ENCODE peak calls at places on chromosomes 5 and 9, in four cellular contexts. O is aorta; S is kidney epithelial cell; H is naive thymus-derived CD4-positive, alpha-beta T cell. Y is an unnamed sample. For H3K36me3, the result is how much of the 10 kb centered on the place peaks cover.

GRCh38 chr5:478982-479535 is 36.1 kb downstream of the EXOC3 start:
- DNase-seq in O (no peak), S (no peak), H (no peak), Y (no peak)

GRCh38 chr9:110777201-110777842 is 108.7 kb downstream of the MUSK start:
- DNase-seq in H (no peak), S (no peak), O (no peak), Y (no peak)

GRCh38 chr5:65799857-65800256 is 77.9 kb downstream of the NLN start:
- DNase-seq in H (no peak), O (no peak), S (no peak), Y (no peak)

GRCh38 chr5:137488516-137488915 is 10.6 kb downstream of the SPOCK1 start:
- DNase-seq in O (no peak), H (no peak), S (no peak), Y (no peak)

GRCh38 chr9:97534961-97535594 is 33.6 kb downstream of the TMOD1 start:
- DNase-seq in H (no peak), S (no peak), O (no peak), Y (no peak)

GRCh38 chr5:39730011-39730410 is 305.2 kb upstream of the DAB2 start:
- DNase-seq in O (no peak), S (no peak), H (no peak), Y (no peak)

GRCh38 chr5:3325206-3325605 is 270.4 kb upstream of the IRX1 start:
- DNase-seq in H (no peak), S (no peak), O (no peak), Y (no peak)

GRCh38 chr5:127290019-127290945 is at the start of gene MEGF10:
- DNase-seq in S (no peak), H (no peak), O (peak), Y (no peak)

GRCh38 chr9:5305741-5306140 is 1.2 kb upstream of the RLN2 start:
- DNase-seq in O (no peak), H (no peak), S (no peak), Y (no peak)

GRCh38 chr5:134798468-134798867 is 39.9 kb downstream of the DDX46 start:
- DNase-seq in H (no peak), O (no peak), S (no peak), Y (no peak)

GRCh38 chr5:134792287-134792686 is 33.7 kb downstream of the DDX46 start:
- DNase-seq in H (no peak), O (no peak), S (no peak), Y (no peak)

GRCh38 chr5:134794819-134795218 is 36.2 kb downstream of the DDX46 start:
- DNase-seq in O (no peak), S (no peak), H (no peak), Y (no peak)

GRCh38 chr5:134793111-134793510 is 34.5 kb downstream of the DDX46 start:
- DNase-seq in O (no peak), S (no peak), H (no peak), Y (no peak)

DNA sequence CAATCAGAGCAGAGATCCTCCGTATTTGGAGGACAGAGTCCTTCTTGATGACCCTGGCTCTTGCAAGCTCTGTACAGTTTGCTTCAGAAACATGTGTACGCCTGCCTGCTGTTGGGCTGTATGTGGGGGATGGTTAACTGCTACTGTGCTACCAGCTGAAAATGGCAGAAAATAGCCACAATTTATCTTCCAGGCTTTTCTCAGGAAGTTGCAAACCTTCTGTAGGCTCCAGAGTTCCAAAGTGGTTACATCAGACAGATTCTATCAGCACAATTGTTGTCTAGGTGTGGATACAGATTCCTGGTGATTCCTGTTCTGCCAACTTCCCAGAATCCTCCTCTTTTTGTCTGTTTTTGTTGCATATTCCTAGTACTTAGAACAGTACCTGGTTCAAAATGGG is 35.6 kb downstream of the DDX46 start:
- DNase-seq in H (no peak), S (no peak), O (no peak), Y (no peak)
- H3K36me3 ChIP-seq in H (under half), S (under half), O (under half), Y (under half)

GRCh38 chr9:136241540-136241939 is 4.1 kb downstream of the QSOX2 start:
- DNase-seq in S (no peak), H (no peak), O (no peak), Y (no peak)

GRCh38 chr9:136242908-136243525 is 2.6 kb downstream of the QSOX2 start:
- DNase-seq in S (no peak), O (no peak), H (no peak), Y (no peak)

GRCh38 chr9:136243631-136244030 is 2.0 kb downstream of the QSOX2 start:
- DNase-seq in H (no peak), S (no peak), O (no peak), Y (no peak)

GRCh38 chr9:136240941-136241340 is 4.7 kb downstream of the QSOX2 start:
- DNase-seq in H (no peak), S (no peak), O (no peak), Y (no peak)

GRCh38 chr9:136242248-136242647 is 3.4 kb downstream of the QSOX2 start:
- DNase-seq in O (no peak), H (no peak), S (no peak), Y (no peak)
- H3K4me3 ChIP-seq in O (no peak), H (no peak), S (no peak), Y (no peak)

GRCh38 chr5:149901511-149901910 is 43.1 kb downstream of the PDE6A start:
- DNase-seq in O (no peak), H (no peak), S (no peak), Y (no peak)

GRCh38 chr5:149903441-149903840 is 41.2 kb downstream of the PDE6A start:
- DNase-seq in O (no peak), S (no peak), H (no peak), Y (no peak)

GRCh38 chr5:149898811-149899210 is 45.8 kb downstream of the PDE6A start:
- DNase-seq in S (no peak), H (no peak), O (no peak), Y (no peak)

GRCh38 chr5:149902177-149902576 is 42.4 kb downstream of the PDE6A start:
- DNase-seq in S (no peak), O (no peak), H (no peak), Y (no peak)

GRCh38 chr5:149900390-149900789 is 44.2 kb downstream of the PDE6A start:
- DNase-seq in O (no peak), S (no peak), H (no peak), Y (no peak)
- H3K36me3 ChIP-seq in O (under half), S (under half), H (under half), Y (under half)

DNA sequence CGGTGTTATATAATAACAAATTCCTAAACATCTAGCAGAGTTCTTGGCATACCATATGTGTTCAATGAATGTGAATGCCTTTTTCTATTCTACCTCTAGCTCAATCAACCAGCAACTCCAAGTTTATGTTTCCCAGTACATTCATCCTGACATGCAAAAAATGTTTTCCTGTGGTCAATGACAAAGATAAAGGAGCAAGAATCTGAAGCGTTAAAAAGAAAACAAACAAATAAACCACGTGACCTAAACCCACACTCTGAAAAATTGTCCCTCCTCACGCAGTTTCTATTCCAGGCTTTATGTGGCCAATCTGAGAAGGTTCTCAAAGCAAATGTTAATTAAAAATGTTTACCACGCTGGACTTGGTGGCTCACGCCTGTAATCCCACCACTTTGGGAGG is 18.0 kb downstream of the KLF4 start:
- DNase-seq in O (no peak), S (no peak), H (no peak), Y (no peak)
- H3K4me3 ChIP-seq in O (no peak), S (no peak), H (no peak), Y (no peak)

DNA sequence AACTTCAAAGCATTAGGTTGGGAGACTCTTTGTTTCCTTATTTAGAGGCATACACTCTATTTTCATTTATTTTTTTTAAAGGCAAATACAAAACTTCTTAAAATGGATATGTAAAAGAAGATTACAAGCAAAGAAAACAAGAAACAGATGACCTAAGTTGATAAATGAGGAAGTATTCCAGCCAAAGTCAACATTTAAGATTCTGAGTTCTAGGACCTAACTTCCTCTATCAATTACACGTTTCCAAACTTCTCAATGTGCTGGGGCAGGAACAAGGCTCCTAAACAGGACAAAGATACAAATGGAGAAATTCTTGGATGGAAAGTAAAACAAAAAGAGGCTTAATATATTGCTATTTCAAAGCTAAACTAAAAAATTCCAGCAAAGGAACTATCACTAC is 89.5 kb downstream of the TLE1 start:
- DNase-seq in S (no peak), H (no peak), O (no peak), Y (no peak)
- H3K36me3 ChIP-seq in S (under half), H (under half), O (under half), Y (under half)

GRCh38 chr9:70407081-70407503 is 7.4 kb downstream of the KLF9 start:
- DNase-seq in S (peak), O (no peak), H (no peak), Y (peak)
- H3K4me3 ChIP-seq in S (no peak), O (no peak), H (no peak), Y (peak)

DNA sequence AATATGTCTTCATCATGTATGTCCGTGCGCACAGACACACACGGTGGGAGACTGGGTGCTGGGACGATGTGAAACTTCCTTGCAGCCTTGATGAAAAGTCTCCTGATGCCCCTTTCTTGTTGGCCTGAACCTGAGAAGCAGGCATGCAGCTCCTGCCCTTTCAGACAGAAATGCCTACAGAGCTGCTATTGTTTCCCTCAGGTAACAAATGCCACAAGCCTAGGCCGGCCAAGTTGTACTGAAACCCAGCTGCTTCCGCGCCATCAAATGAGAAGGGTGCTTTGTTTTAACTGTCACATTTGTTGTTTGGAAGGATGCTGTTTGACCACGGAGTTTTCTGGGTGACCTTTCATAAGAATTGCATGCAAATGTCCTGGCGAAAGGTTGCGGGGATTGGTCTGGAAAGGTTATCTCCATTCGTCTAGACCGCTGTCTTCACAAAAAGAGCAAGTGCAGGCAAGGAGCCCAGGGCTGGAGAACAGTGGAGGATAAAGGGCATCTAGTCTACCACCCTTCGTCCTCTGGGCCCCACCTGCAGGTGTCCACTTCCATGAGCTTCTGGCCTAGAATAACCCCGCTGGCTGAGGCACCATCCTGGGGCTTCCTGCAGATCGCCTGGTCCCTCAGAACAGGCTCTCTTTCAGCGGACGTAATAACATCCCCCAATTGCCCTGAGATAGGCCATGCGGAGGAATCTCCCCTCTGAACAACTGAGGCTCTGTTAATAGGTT is 197.2 kb downstream of the SEMA6A start:
- DNase-seq in H (no peak), O (no peak), S (no peak), Y (no peak)
- H3K36me3 ChIP-seq in H (under half), O (under half), S (under half), Y (under half)

GRCh38 chr5:102130890-102131289 is 165.2 kb downstream of the SLCO4C1 start:
- DNase-seq in O (no peak), H (no peak), S (no peak), Y (no peak)
- H3K4me3 ChIP-seq in O (no peak), H (no peak), S (no peak), Y (no peak)

DNA sequence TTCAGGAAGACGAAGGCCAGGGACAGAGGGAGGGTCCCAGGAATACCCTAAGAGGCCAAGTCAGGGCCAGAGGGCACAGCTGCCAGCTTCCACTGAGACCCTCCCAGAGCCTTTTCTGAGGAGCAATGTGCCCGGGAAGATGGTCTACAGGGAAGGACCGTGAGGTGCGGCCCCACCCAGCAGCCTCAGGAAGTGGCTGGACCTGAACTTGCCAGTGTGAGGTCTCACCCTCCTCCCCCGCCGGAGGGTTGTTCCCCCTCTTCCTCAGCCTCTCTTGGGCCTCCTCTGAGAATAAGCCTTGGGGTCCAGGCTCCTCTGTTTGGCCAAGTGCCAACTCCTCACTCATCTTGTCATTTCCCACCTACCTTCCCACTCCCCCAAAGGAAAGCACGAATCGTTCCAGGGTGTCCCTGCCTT is 13.4 kb upstream of the SLC25A51 start:
- DNase-seq in H (no peak), S (no peak), O (no peak), Y (no peak)
- H3K36me3 ChIP-seq in H (under half), S (under half), O (under half), Y (under half)